ENCODE peak calls at places on chromosome 7, in eight cellular contexts. One of them, this sample, is unnamed.

GRCh38 chr7:94386416-94386815 is 8.3 kb upstream of the COL1A2 start:
- DNase-seq in activated T-cell treated with anti-CD3 and anti-CD28 coated beads for 1 hour: no peak
- DNase-seq in CD8-positive, alpha-beta T cell: no peak
- DNase-seq in NCI-H526: no peak
- DNase-seq in hippocampal formation: no peak
- DNase-seq in activated CD8-positive, alpha-beta memory T cell treated with anti-CD3 and anti-CD28 coated beads, Interleukin-2, amount 50 U/mL, for 4 hours: no peak
- DNase-seq in H9: no peak
- DNase-seq in HT-29: no peak
- DNase-seq in this sample: no peak

GRCh38 chr7:100431286-100431735 is 1.7 kb downstream of the MEPCE start:
- DNase-seq in activated T-cell treated with anti-CD3 and anti-CD28 coated beads for 1 hour: no peak
- DNase-seq in CD8-positive, alpha-beta T cell: no peak
- DNase-seq in NCI-H526: no peak
- DNase-seq in hippocampal formation: no peak
- DNase-seq in activated CD8-positive, alpha-beta memory T cell treated with anti-CD3 and anti-CD28 coated beads, Interleukin-2, amount 50 U/mL, for 4 hours: no peak
- DNase-seq in H9: peak; percentile 28
- DNase-seq in HT-29: no peak
- DNase-seq in this sample: no peak

GRCh38 chr7:102075553-102076135 is 211.0 kb upstream of the SH2B2 start:
- DNase-seq in activated T-cell treated with anti-CD3 and anti-CD28 coated beads for 1 hour: no peak
- DNase-seq in CD8-positive, alpha-beta T cell: no peak
- DNase-seq in NCI-H526: no peak
- DNase-seq in hippocampal formation: no peak
- DNase-seq in activated CD8-positive, alpha-beta memory T cell treated with anti-CD3 and anti-CD28 coated beads, Interleukin-2, amount 50 U/mL, for 4 hours: no peak
- DNase-seq in H9: no peak
- DNase-seq in HT-29: no peak
- DNase-seq in this sample: no peak

GRCh38 chr7:115782716-115783460 is 247.7 kb downstream of the TFEC start:
- DNase-seq in activated T-cell treated with anti-CD3 and anti-CD28 coated beads for 1 hour: no peak
- DNase-seq in CD8-positive, alpha-beta T cell: no peak
- DNase-seq in NCI-H526: no peak
- DNase-seq in hippocampal formation: no peak
- DNase-seq in activated CD8-positive, alpha-beta memory T cell treated with anti-CD3 and anti-CD28 coated beads, Interleukin-2, amount 50 U/mL, for 4 hours: no peak
- DNase-seq in H9: no peak
- DNase-seq in HT-29: peak; percentile 23
- DNase-seq in this sample: no peak

GRCh38 chr7:30914611-30915601 is 3.3 kb downstream of the AQP1 start:
- DNase-seq in activated T-cell treated with anti-CD3 and anti-CD28 coated beads for 1 hour: no peak
- DNase-seq in CD8-positive, alpha-beta T cell: no peak
- DNase-seq in NCI-H526: no peak
- DNase-seq in hippocampal formation: no peak
- DNase-seq in activated CD8-positive, alpha-beta memory T cell treated with anti-CD3 and anti-CD28 coated beads, Interleukin-2, amount 50 U/mL, for 4 hours: no peak
- DNase-seq in H9: no peak
- DNase-seq in HT-29: peak; percentile 60
- DNase-seq in this sample: no peak

GRCh38 chr7:152986369-152986768 is 226.8 kb downstream of the ACTR3B start:
- DNase-seq in activated T-cell treated with anti-CD3 and anti-CD28 coated beads for 1 hour: no peak
- DNase-seq in CD8-positive, alpha-beta T cell: no peak
- DNase-seq in NCI-H526: no peak
- DNase-seq in hippocampal formation: no peak
- DNase-seq in activated CD8-positive, alpha-beta memory T cell treated with anti-CD3 and anti-CD28 coated beads, Interleukin-2, amount 50 U/mL, for 4 hours: no peak
- DNase-seq in H9: no peak
- DNase-seq in HT-29: no peak
- DNase-seq in this sample: no peak

GRCh38 chr7:127620406-127621233 is 2.7 kb upstream of the PAX4 start:
- DNase-seq in activated T-cell treated with anti-CD3 and anti-CD28 coated beads for 1 hour: no peak
- DNase-seq in CD8-positive, alpha-beta T cell: no peak
- DNase-seq in NCI-H526: no peak
- DNase-seq in hippocampal formation: no peak
- DNase-seq in activated CD8-positive, alpha-beta memory T cell treated with anti-CD3 and anti-CD28 coated beads, Interleukin-2, amount 50 U/mL, for 4 hours: no peak
- DNase-seq in H9: peak; percentile 72
- DNase-seq in HT-29: no peak
- DNase-seq in this sample: no peak

GRCh38 chr7:12715372-12716133 is 28.1 kb downstream of the ARL4A start:
- DNase-seq in activated T-cell treated with anti-CD3 and anti-CD28 coated beads for 1 hour: no peak
- DNase-seq in CD8-positive, alpha-beta T cell: peak; percentile 17
- DNase-seq in NCI-H526: peak; percentile 12
- DNase-seq in hippocampal formation: peak; percentile 50
- DNase-seq in activated CD8-positive, alpha-beta memory T cell treated with anti-CD3 and anti-CD28 coated beads, Interleukin-2, amount 50 U/mL, for 4 hours: peak; percentile 15
- DNase-seq in H9: peak; percentile 76
- DNase-seq in HT-29: peak; percentile 81
- DNase-seq in this sample: peak; percentile 39

GRCh38 chr7:80859272-80859970 is 59.4 kb downstream of the SEMA3C start:
- DNase-seq in activated T-cell treated with anti-CD3 and anti-CD28 coated beads for 1 hour: no peak
- DNase-seq in CD8-positive, alpha-beta T cell: no peak
- DNase-seq in NCI-H526: no peak
- DNase-seq in hippocampal formation: no peak
- DNase-seq in activated CD8-positive, alpha-beta memory T cell treated with anti-CD3 and anti-CD28 coated beads, Interleukin-2, amount 50 U/mL, for 4 hours: no peak
- DNase-seq in H9: no peak
- DNase-seq in HT-29: no peak
- DNase-seq in this sample: no peak

GRCh38 chr7:98647326-98647725 is 30.2 kb downstream of the NPTX2 start:
- DNase-seq in activated T-cell treated with anti-CD3 and anti-CD28 coated beads for 1 hour: no peak
- DNase-seq in CD8-positive, alpha-beta T cell: no peak
- DNase-seq in NCI-H526: no peak
- DNase-seq in hippocampal formation: no peak
- DNase-seq in activated CD8-positive, alpha-beta memory T cell treated with anti-CD3 and anti-CD28 coated beads, Interleukin-2, amount 50 U/mL, for 4 hours: no peak
- DNase-seq in H9: no peak
- DNase-seq in HT-29: no peak
- DNase-seq in this sample: no peak

GRCh38 chr7:2970907-2971306 is 72.8 kb downstream of the CARD11 start:
- DNase-seq in activated T-cell treated with anti-CD3 and anti-CD28 coated beads for 1 hour: no peak
- DNase-seq in CD8-positive, alpha-beta T cell: no peak
- DNase-seq in NCI-H526: no peak
- DNase-seq in hippocampal formation: no peak
- DNase-seq in activated CD8-positive, alpha-beta memory T cell treated with anti-CD3 and anti-CD28 coated beads, Interleukin-2, amount 50 U/mL, for 4 hours: no peak
- DNase-seq in H9: no peak
- DNase-seq in HT-29: no peak
- DNase-seq in this sample: no peak

GRCh38 chr7:141181812-141182211 is 107.9 kb downstream of the TMEM178B start:
- DNase-seq in activated T-cell treated with anti-CD3 and anti-CD28 coated beads for 1 hour: no peak
- DNase-seq in CD8-positive, alpha-beta T cell: no peak
- DNase-seq in NCI-H526: no peak
- DNase-seq in hippocampal formation: no peak
- DNase-seq in activated CD8-positive, alpha-beta memory T cell treated with anti-CD3 and anti-CD28 coated beads, Interleukin-2, amount 50 U/mL, for 4 hours: no peak
- DNase-seq in H9: no peak
- DNase-seq in HT-29: no peak
- DNase-seq in this sample: no peak

GRCh38 chr7:43018446-43018845 is 86.3 kb downstream of the MRPL32 start:
- DNase-seq in activated T-cell treated with anti-CD3 and anti-CD28 coated beads for 1 hour: no peak
- DNase-seq in CD8-positive, alpha-beta T cell: no peak
- DNase-seq in NCI-H526: no peak
- DNase-seq in hippocampal formation: no peak
- DNase-seq in activated CD8-positive, alpha-beta memory T cell treated with anti-CD3 and anti-CD28 coated beads, Interleukin-2, amount 50 U/mL, for 4 hours: no peak
- DNase-seq in H9: no peak
- DNase-seq in HT-29: no peak
- DNase-seq in this sample: peak; percentile 5

GRCh38 chr7:73903321-73904218 is 42.6 kb downstream of the TMEM270 start:
- DNase-seq in activated T-cell treated with anti-CD3 and anti-CD28 coated beads for 1 hour: no peak
- DNase-seq in CD8-positive, alpha-beta T cell: no peak
- DNase-seq in NCI-H526: no peak
- DNase-seq in hippocampal formation: no peak
- DNase-seq in activated CD8-positive, alpha-beta memory T cell treated with anti-CD3 and anti-CD28 coated beads, Interleukin-2, amount 50 U/mL, for 4 hours: no peak
- DNase-seq in H9: peak; percentile 20
- DNase-seq in HT-29: no peak
- DNase-seq in this sample: no peak

GRCh38 chr7:80614911-80615310 is 23.5 kb upstream of the CD36 start:
- DNase-seq in activated T-cell treated with anti-CD3 and anti-CD28 coated beads for 1 hour: no peak
- DNase-seq in CD8-positive, alpha-beta T cell: no peak
- DNase-seq in NCI-H526: no peak
- DNase-seq in hippocampal formation: no peak
- DNase-seq in activated CD8-positive, alpha-beta memory T cell treated with anti-CD3 and anti-CD28 coated beads, Interleukin-2, amount 50 U/mL, for 4 hours: no peak
- DNase-seq in H9: no peak
- DNase-seq in HT-29: peak; percentile 30
- DNase-seq in this sample: no peak

GRCh38 chr7:70230761-70231160 is 632.5 kb downstream of the AUTS2 start:
- DNase-seq in activated T-cell treated with anti-CD3 and anti-CD28 coated beads for 1 hour: no peak
- DNase-seq in CD8-positive, alpha-beta T cell: no peak
- DNase-seq in NCI-H526: no peak
- DNase-seq in hippocampal formation: no peak
- DNase-seq in activated CD8-positive, alpha-beta memory T cell treated with anti-CD3 and anti-CD28 coated beads, Interleukin-2, amount 50 U/mL, for 4 hours: no peak
- DNase-seq in H9: no peak
- DNase-seq in HT-29: no peak
- DNase-seq in this sample: no peak

GRCh38 chr7:82335927-82336326 is 107.7 kb downstream of the CACNA2D1 start:
- DNase-seq in activated T-cell treated with anti-CD3 and anti-CD28 coated beads for 1 hour: no peak
- DNase-seq in CD8-positive, alpha-beta T cell: no peak
- DNase-seq in NCI-H526: peak; percentile 93
- DNase-seq in hippocampal formation: no peak
- DNase-seq in activated CD8-positive, alpha-beta memory T cell treated with anti-CD3 and anti-CD28 coated beads, Interleukin-2, amount 50 U/mL, for 4 hours: no peak
- DNase-seq in H9: no peak
- DNase-seq in HT-29: peak; percentile 61
- DNase-seq in this sample: no peak

GRCh38 chr7:65809259-65809981 is 63.5 kb upstream of the VKORC1L1 start:
- DNase-seq in activated T-cell treated with anti-CD3 and anti-CD28 coated beads for 1 hour: no peak
- DNase-seq in CD8-positive, alpha-beta T cell: no peak
- DNase-seq in NCI-H526: no peak
- DNase-seq in hippocampal formation: no peak
- DNase-seq in activated CD8-positive, alpha-beta memory T cell treated with anti-CD3 and anti-CD28 coated beads, Interleukin-2, amount 50 U/mL, for 4 hours: no peak
- DNase-seq in H9: no peak
- DNase-seq in HT-29: no peak
- DNase-seq in this sample: no peak

GRCh38 chr7:127920787-127921438 is 110.3 kb downstream of the LRRC4 start:
- DNase-seq in activated T-cell treated with anti-CD3 and anti-CD28 coated beads for 1 hour: no peak
- DNase-seq in CD8-positive, alpha-beta T cell: no peak
- DNase-seq in NCI-H526: no peak
- DNase-seq in hippocampal formation: no peak
- DNase-seq in activated CD8-positive, alpha-beta memory T cell treated with anti-CD3 and anti-CD28 coated beads, Interleukin-2, amount 50 U/mL, for 4 hours: no peak
- DNase-seq in H9: no peak
- DNase-seq in HT-29: no peak
- DNase-seq in this sample: no peak

GRCh38 chr7:158705234-158705890 is 758 bp upstream of the NCAPG2 start:
- DNase-seq in activated T-cell treated with anti-CD3 and anti-CD28 coated beads for 1 hour: no peak
- DNase-seq in CD8-positive, alpha-beta T cell: no peak
- DNase-seq in NCI-H526: peak; percentile 69
- DNase-seq in hippocampal formation: no peak
- DNase-seq in activated CD8-positive, alpha-beta memory T cell treated with anti-CD3 and anti-CD28 coated beads, Interleukin-2, amount 50 U/mL, for 4 hours: no peak
- DNase-seq in H9: no peak
- DNase-seq in HT-29: peak; percentile 26
- DNase-seq in this sample: peak; percentile 5

GRCh38 chr7:1961776-1962276 is 270.9 kb downstream of the MAD1L1 start:
- DNase-seq in activated T-cell treated with anti-CD3 and anti-CD28 coated beads for 1 hour: peak; percentile 22
- DNase-seq in CD8-positive, alpha-beta T cell: peak; percentile 66
- DNase-seq in NCI-H526: no peak
- DNase-seq in hippocampal formation: no peak
- DNase-seq in activated CD8-positive, alpha-beta memory T cell treated with anti-CD3 and anti-CD28 coated beads, Interleukin-2, amount 50 U/mL, for 4 hours: peak; percentile 37
- DNase-seq in H9: no peak
- DNase-seq in HT-29: no peak
- DNase-seq in this sample: no peak

GRCh38 chr7:111292026-111292430 is 201.1 kb downstream of the LRRN3 start:
- DNase-seq in activated T-cell treated with anti-CD3 and anti-CD28 coated beads for 1 hour: no peak
- DNase-seq in CD8-positive, alpha-beta T cell: no peak
- DNase-seq in NCI-H526: no peak
- DNase-seq in hippocampal formation: no peak
- DNase-seq in activated CD8-positive, alpha-beta memory T cell treated with anti-CD3 and anti-CD28 coated beads, Interleukin-2, amount 50 U/mL, for 4 hours: no peak
- DNase-seq in H9: no peak
- DNase-seq in HT-29: no peak
- DNase-seq in this sample: no peak

GRCh38 chr7:44914992-44915607 is 29.8 kb upstream of the PURB start:
- DNase-seq in activated T-cell treated with anti-CD3 and anti-CD28 coated beads for 1 hour: peak; percentile 22
- DNase-seq in CD8-positive, alpha-beta T cell: peak; percentile 54
- DNase-seq in NCI-H526: no peak
- DNase-seq in hippocampal formation: no peak
- DNase-seq in activated CD8-positive, alpha-beta memory T cell treated with anti-CD3 and anti-CD28 coated beads, Interleukin-2, amount 50 U/mL, for 4 hours: peak; percentile 63
- DNase-seq in H9: no peak
- DNase-seq in HT-29: no peak
- DNase-seq in this sample: no peak

GRCh38 chr7:69656890-69657289 is 58.6 kb downstream of the AUTS2 start:
- DNase-seq in activated T-cell treated with anti-CD3 and anti-CD28 coated beads for 1 hour: no peak
- DNase-seq in CD8-positive, alpha-beta T cell: no peak
- DNase-seq in NCI-H526: no peak
- DNase-seq in hippocampal formation: no peak
- DNase-seq in activated CD8-positive, alpha-beta memory T cell treated with anti-CD3 and anti-CD28 coated beads, Interleukin-2, amount 50 U/mL, for 4 hours: no peak
- DNase-seq in H9: no peak
- DNase-seq in HT-29: no peak
- DNase-seq in this sample: no peak

GRCh38 chr7:114789161-114789560 is 132.7 kb upstream of the MDFIC start:
- DNase-seq in activated T-cell treated with anti-CD3 and anti-CD28 coated beads for 1 hour: no peak
- DNase-seq in CD8-positive, alpha-beta T cell: no peak
- DNase-seq in NCI-H526: no peak
- DNase-seq in hippocampal formation: no peak
- DNase-seq in activated CD8-positive, alpha-beta memory T cell treated with anti-CD3 and anti-CD28 coated beads, Interleukin-2, amount 50 U/mL, for 4 hours: no peak
- DNase-seq in H9: no peak
- DNase-seq in HT-29: no peak
- DNase-seq in this sample: no peak

GRCh38 chr7:28347462-28347861 is 64.9 kb upstream of the CREB5 start:
- DNase-seq in activated T-cell treated with anti-CD3 and anti-CD28 coated beads for 1 hour: no peak
- DNase-seq in CD8-positive, alpha-beta T cell: no peak
- DNase-seq in NCI-H526: no peak
- DNase-seq in hippocampal formation: no peak
- DNase-seq in activated CD8-positive, alpha-beta memory T cell treated with anti-CD3 and anti-CD28 coated beads, Interleukin-2, amount 50 U/mL, for 4 hours: no peak
- DNase-seq in H9: no peak
- DNase-seq in HT-29: no peak
- DNase-seq in this sample: no peak

GRCh38 chr7:90272242-90272641 is 27.3 kb downstream of the CFAP69 start:
- DNase-seq in activated T-cell treated with anti-CD3 and anti-CD28 coated beads for 1 hour: no peak
- DNase-seq in CD8-positive, alpha-beta T cell: no peak
- DNase-seq in NCI-H526: no peak
- DNase-seq in hippocampal formation: no peak
- DNase-seq in activated CD8-positive, alpha-beta memory T cell treated with anti-CD3 and anti-CD28 coated beads, Interleukin-2, amount 50 U/mL, for 4 hours: no peak
- DNase-seq in H9: no peak
- DNase-seq in HT-29: no peak
- DNase-seq in this sample: no peak

GRCh38 chr7:107201795-107202450 is 33.1 kb downstream of the HBP1 start:
- DNase-seq in activated T-cell treated with anti-CD3 and anti-CD28 coated beads for 1 hour: no peak
- DNase-seq in CD8-positive, alpha-beta T cell: no peak
- DNase-seq in NCI-H526: peak; percentile 38
- DNase-seq in hippocampal formation: no peak
- DNase-seq in activated CD8-positive, alpha-beta memory T cell treated with anti-CD3 and anti-CD28 coated beads, Interleukin-2, amount 50 U/mL, for 4 hours: no peak
- DNase-seq in H9: peak; percentile 41
- DNase-seq in HT-29: peak; percentile 84
- DNase-seq in this sample: no peak